ENCODE peak calls at places on chromosomes 2 and 18, in nine cellular contexts. One of them, this sample, is unnamed.

GRCh38 chr2:187504312-187504921 is 49.8 kb downstream of the TFPI start:
- DNase-seq in Calu3: no peak
- DNase-seq in cardiac fibroblast: no peak
- DNase-seq in fibroblast of villous mesenchyme: no peak
- DNase-seq in CD4-positive, alpha-beta T cell: no peak
- DNase-seq in breast epithelium: no peak
- DNase-seq in activated CD4-positive, alpha-beta T cell treated with anti-CD3 and anti-CD28 coated beads, Interleukin-2, amount 50 U/mL, for 48 hours: no peak
- DNase-seq in neural crest cell: no peak
- DNase-seq in stimulated activated CD4-positive, alpha-beta T cell treated with anti-CD3 and anti-CD28 coated beads, Interleukin-1b, Interleukin-23, amount 100 ng/mL, for 24 hours: no peak
- DNase-seq in this sample: no peak

GRCh38 chr2:64260817-64261216 is 116.6 kb upstream of the PELI1 start:
- DNase-seq in Calu3: no peak
- DNase-seq in cardiac fibroblast: peak; percentile 16
- DNase-seq in fibroblast of villous mesenchyme: no peak
- DNase-seq in CD4-positive, alpha-beta T cell: no peak
- DNase-seq in breast epithelium: peak; percentile 37
- DNase-seq in activated CD4-positive, alpha-beta T cell treated with anti-CD3 and anti-CD28 coated beads, Interleukin-2, amount 50 U/mL, for 48 hours: peak; percentile 30
- DNase-seq in neural crest cell: no peak
- DNase-seq in stimulated activated CD4-positive, alpha-beta T cell treated with anti-CD3 and anti-CD28 coated beads, Interleukin-1b, Interleukin-23, amount 100 ng/mL, for 24 hours: no peak
- DNase-seq in this sample: no peak

GRCh38 chr18:46424898-46425297 is 232.1 kb downstream of the LOXHD1 start:
- DNase-seq in Calu3: no peak
- DNase-seq in cardiac fibroblast: no peak
- DNase-seq in fibroblast of villous mesenchyme: no peak
- DNase-seq in CD4-positive, alpha-beta T cell: no peak
- DNase-seq in breast epithelium: peak; percentile 30
- DNase-seq in activated CD4-positive, alpha-beta T cell treated with anti-CD3 and anti-CD28 coated beads, Interleukin-2, amount 50 U/mL, for 48 hours: no peak
- DNase-seq in neural crest cell: no peak
- DNase-seq in stimulated activated CD4-positive, alpha-beta T cell treated with anti-CD3 and anti-CD28 coated beads, Interleukin-1b, Interleukin-23, amount 100 ng/mL, for 24 hours: no peak
- DNase-seq in this sample: no peak

GRCh38 chr2:108409768-108410167 is 32.0 kb downstream of the SULT1C4 start:
- DNase-seq in Calu3: no peak
- DNase-seq in cardiac fibroblast: no peak
- DNase-seq in fibroblast of villous mesenchyme: peak; percentile 58
- DNase-seq in CD4-positive, alpha-beta T cell: no peak
- DNase-seq in breast epithelium: no peak
- DNase-seq in activated CD4-positive, alpha-beta T cell treated with anti-CD3 and anti-CD28 coated beads, Interleukin-2, amount 50 U/mL, for 48 hours: no peak
- DNase-seq in neural crest cell: no peak
- DNase-seq in stimulated activated CD4-positive, alpha-beta T cell treated with anti-CD3 and anti-CD28 coated beads, Interleukin-1b, Interleukin-23, amount 100 ng/mL, for 24 hours: no peak
- DNase-seq in this sample: no peak

GRCh38 chr2:102051659-102052366 is 60.1 kb downstream of the IL1R2 start:
- DNase-seq in Calu3: no peak
- DNase-seq in cardiac fibroblast: peak; percentile 57
- DNase-seq in fibroblast of villous mesenchyme: peak; percentile 50
- DNase-seq in CD4-positive, alpha-beta T cell: no peak
- DNase-seq in breast epithelium: no peak
- DNase-seq in activated CD4-positive, alpha-beta T cell treated with anti-CD3 and anti-CD28 coated beads, Interleukin-2, amount 50 U/mL, for 48 hours: no peak
- DNase-seq in neural crest cell: no peak
- DNase-seq in stimulated activated CD4-positive, alpha-beta T cell treated with anti-CD3 and anti-CD28 coated beads, Interleukin-1b, Interleukin-23, amount 100 ng/mL, for 24 hours: no peak
- DNase-seq in this sample: no peak

GRCh38 chr2:42217914-42218313 is 48.8 kb downstream of the EML4 start:
- DNase-seq in Calu3: no peak
- DNase-seq in cardiac fibroblast: no peak
- DNase-seq in fibroblast of villous mesenchyme: no peak
- DNase-seq in CD4-positive, alpha-beta T cell: no peak
- DNase-seq in breast epithelium: no peak
- DNase-seq in activated CD4-positive, alpha-beta T cell treated with anti-CD3 and anti-CD28 coated beads, Interleukin-2, amount 50 U/mL, for 48 hours: no peak
- DNase-seq in neural crest cell: no peak
- DNase-seq in stimulated activated CD4-positive, alpha-beta T cell treated with anti-CD3 and anti-CD28 coated beads, Interleukin-1b, Interleukin-23, amount 100 ng/mL, for 24 hours: no peak
- DNase-seq in this sample: no peak

GRCh38 chr2:198055726-198056125 is 251.3 kb downstream of the PLCL1 start:
- DNase-seq in Calu3: no peak
- DNase-seq in cardiac fibroblast: no peak
- DNase-seq in fibroblast of villous mesenchyme: no peak
- DNase-seq in CD4-positive, alpha-beta T cell: no peak
- DNase-seq in breast epithelium: no peak
- DNase-seq in activated CD4-positive, alpha-beta T cell treated with anti-CD3 and anti-CD28 coated beads, Interleukin-2, amount 50 U/mL, for 48 hours: no peak
- DNase-seq in neural crest cell: no peak
- DNase-seq in stimulated activated CD4-positive, alpha-beta T cell treated with anti-CD3 and anti-CD28 coated beads, Interleukin-1b, Interleukin-23, amount 100 ng/mL, for 24 hours: no peak
- DNase-seq in this sample: no peak

GRCh38 chr2:29749843-29750242 is 171.5 kb downstream of the ALK start:
- DNase-seq in Calu3: no peak
- DNase-seq in cardiac fibroblast: no peak
- DNase-seq in fibroblast of villous mesenchyme: no peak
- DNase-seq in CD4-positive, alpha-beta T cell: no peak
- DNase-seq in breast epithelium: no peak
- DNase-seq in activated CD4-positive, alpha-beta T cell treated with anti-CD3 and anti-CD28 coated beads, Interleukin-2, amount 50 U/mL, for 48 hours: no peak
- DNase-seq in neural crest cell: no peak
- DNase-seq in stimulated activated CD4-positive, alpha-beta T cell treated with anti-CD3 and anti-CD28 coated beads, Interleukin-1b, Interleukin-23, amount 100 ng/mL, for 24 hours: no peak
- DNase-seq in this sample: no peak

GRCh38 chr2:191171708-191172355 is 21.0 kb upstream of the STAT4 start:
- DNase-seq in Calu3: no peak
- DNase-seq in cardiac fibroblast: peak; percentile 96
- DNase-seq in fibroblast of villous mesenchyme: peak; percentile 79
- DNase-seq in CD4-positive, alpha-beta T cell: no peak
- DNase-seq in breast epithelium: peak; percentile 47
- DNase-seq in activated CD4-positive, alpha-beta T cell treated with anti-CD3 and anti-CD28 coated beads, Interleukin-2, amount 50 U/mL, for 48 hours: no peak
- DNase-seq in neural crest cell: no peak
- DNase-seq in stimulated activated CD4-positive, alpha-beta T cell treated with anti-CD3 and anti-CD28 coated beads, Interleukin-1b, Interleukin-23, amount 100 ng/mL, for 24 hours: no peak
- DNase-seq in this sample: no peak

This sample was measured in activated T-helper 2 cell treated with anti-CD3 and anti-CD28 coated beads, Interferon-gamma antibody, Interleukin-2, Interleukin-4, amounts not matched to agents 10 μg/mL and 5 μg/mL and 100 μg/mL, durations not matched to agents 14 hours and 24 hours and 36 hours.